ENCODE peak calls at places on chromosomes 11 and 22, in nine cellular contexts. One of them, this sample, is unnamed. For H3K4me1, the result is how much of the 10 kb centered on the place peaks cover.

GRCh38 chr11:66649903-66650302 is 11.4 kb downstream of the RBM4 start:
- DNase-seq in aorta: no peak
- DNase-seq in ovary: no peak
- DNase-seq in body of pancreas: no peak
- DNase-seq in CD8-positive, alpha-beta memory T cell: no peak
- DNase-seq in A549: no peak
- DNase-seq in endothelial cell of umbilical vein: no peak
- DNase-seq in lower lobe of right lung: no peak
- DNase-seq in OCI-LY7: no peak
- DNase-seq in this sample: no peak

GRCh38 chr22:23183107-23183698 is 2.9 kb downstream of the BCR start:
- DNase-seq in aorta: peak
- DNase-seq in ovary: peak
- DNase-seq in body of pancreas: peak
- DNase-seq in CD8-positive, alpha-beta memory T cell: no peak
- DNase-seq in A549: no peak
- DNase-seq in endothelial cell of umbilical vein: peak
- DNase-seq in lower lobe of right lung: peak
- DNase-seq in OCI-LY7: peak
- DNase-seq in this sample: peak

GRCh38 chr11:1480191-1480554 is 6.4 kb downstream of the MOB2 start:
- DNase-seq in aorta: peak
- DNase-seq in ovary: peak
- DNase-seq in body of pancreas: peak
- DNase-seq in CD8-positive, alpha-beta memory T cell: no peak
- DNase-seq in A549: no peak
- DNase-seq in endothelial cell of umbilical vein: no peak
- DNase-seq in lower lobe of right lung: peak
- DNase-seq in OCI-LY7: no peak
- DNase-seq in this sample: no peak

GRCh38 chr22:41256898-41257260 is 16.1 kb upstream of the CHADL start:
- DNase-seq in aorta: no peak
- DNase-seq in ovary: no peak
- DNase-seq in body of pancreas: no peak
- DNase-seq in CD8-positive, alpha-beta memory T cell: no peak
- DNase-seq in A549: no peak
- DNase-seq in endothelial cell of umbilical vein: peak
- DNase-seq in lower lobe of right lung: no peak
- DNase-seq in OCI-LY7: no peak
- DNase-seq in this sample: no peak

GRCh38 chr22:19510919-19511341 is 13.3 kb downstream of the CLDN5 start:
- DNase-seq in aorta: no peak
- DNase-seq in ovary: no peak
- DNase-seq in body of pancreas: no peak
- DNase-seq in CD8-positive, alpha-beta memory T cell: no peak
- DNase-seq in A549: no peak
- DNase-seq in endothelial cell of umbilical vein: no peak
- DNase-seq in lower lobe of right lung: no peak
- DNase-seq in OCI-LY7: no peak
- DNase-seq in this sample: no peak

GRCh38 chr11:118226294-118226693 is 1.5 kb upstream of the JAML start:
- DNase-seq in aorta: peak
- DNase-seq in ovary: no peak
- DNase-seq in body of pancreas: no peak
- DNase-seq in CD8-positive, alpha-beta memory T cell: no peak
- DNase-seq in A549: no peak
- DNase-seq in endothelial cell of umbilical vein: peak
- DNase-seq in lower lobe of right lung: peak
- DNase-seq in OCI-LY7: no peak
- DNase-seq in this sample: peak

GRCh38 chr11:57375490-57375889 is 5.5 kb downstream of the PRG3 start:
- DNase-seq in aorta: no peak
- DNase-seq in ovary: no peak
- DNase-seq in body of pancreas: no peak
- DNase-seq in CD8-positive, alpha-beta memory T cell: no peak
- DNase-seq in A549: no peak
- DNase-seq in endothelial cell of umbilical vein: no peak
- DNase-seq in lower lobe of right lung: no peak
- DNase-seq in OCI-LY7: no peak
- DNase-seq in this sample: no peak

GRCh38 chr11:92296138-92296515 is 71.5 kb downstream of the FAT3 start:
- DNase-seq in aorta: no peak
- DNase-seq in ovary: no peak
- DNase-seq in body of pancreas: no peak
- DNase-seq in CD8-positive, alpha-beta memory T cell: no peak
- DNase-seq in A549: no peak
- DNase-seq in endothelial cell of umbilical vein: no peak
- DNase-seq in lower lobe of right lung: no peak
- DNase-seq in OCI-LY7: no peak
- DNase-seq in this sample: no peak

GRCh38 chr11:108559340-108559739 is 34.2 kb downstream of the EXPH5 start:
- DNase-seq in aorta: no peak
- DNase-seq in ovary: no peak
- DNase-seq in body of pancreas: no peak
- DNase-seq in CD8-positive, alpha-beta memory T cell: no peak
- DNase-seq in A549: no peak
- DNase-seq in endothelial cell of umbilical vein: no peak
- DNase-seq in lower lobe of right lung: no peak
- DNase-seq in OCI-LY7: no peak
- DNase-seq in this sample: no peak

GRCh38 chr11:33920838-33921613 is 29.1 kb upstream of the LMO2 start:
- DNase-seq in aorta: no peak
- DNase-seq in ovary: no peak
- DNase-seq in body of pancreas: no peak
- DNase-seq in CD8-positive, alpha-beta memory T cell: no peak
- DNase-seq in A549: no peak
- DNase-seq in endothelial cell of umbilical vein: no peak
- DNase-seq in lower lobe of right lung: no peak
- DNase-seq in OCI-LY7: peak
- DNase-seq in this sample: no peak

GRCh38 chr22:44403930-44404329 is 91.2 kb upstream of the SHISAL1 start:
- DNase-seq in aorta: peak
- DNase-seq in ovary: peak
- DNase-seq in body of pancreas: no peak
- DNase-seq in CD8-positive, alpha-beta memory T cell: no peak
- DNase-seq in A549: no peak
- DNase-seq in endothelial cell of umbilical vein: no peak
- DNase-seq in lower lobe of right lung: no peak
- DNase-seq in OCI-LY7: no peak
- DNase-seq in this sample: no peak

GRCh38 chr22:49964136-49964492 is 3.5 kb downstream of the PIM3 start:
- DNase-seq in aorta: peak
- DNase-seq in ovary: no peak
- DNase-seq in body of pancreas: no peak
- DNase-seq in CD8-positive, alpha-beta memory T cell: no peak
- DNase-seq in A549: no peak
- DNase-seq in endothelial cell of umbilical vein: no peak
- DNase-seq in lower lobe of right lung: peak
- DNase-seq in OCI-LY7: no peak
- DNase-seq in this sample: peak

GRCh38 chr22:49966041-49966715 is 5.6 kb downstream of the PIM3 start:
- DNase-seq in aorta: no peak
- DNase-seq in ovary: peak
- DNase-seq in body of pancreas: no peak
- DNase-seq in CD8-positive, alpha-beta memory T cell: no peak
- DNase-seq in A549: no peak
- DNase-seq in endothelial cell of umbilical vein: no peak
- DNase-seq in lower lobe of right lung: no peak
- DNase-seq in OCI-LY7: no peak
- DNase-seq in this sample: no peak

GRCh38 chr22:49963647-49964026 is 3.1 kb downstream of the PIM3 start:
- DNase-seq in aorta: peak
- DNase-seq in ovary: no peak
- DNase-seq in body of pancreas: peak
- DNase-seq in CD8-positive, alpha-beta memory T cell: no peak
- DNase-seq in A549: no peak
- DNase-seq in endothelial cell of umbilical vein: no peak
- DNase-seq in lower lobe of right lung: peak
- DNase-seq in OCI-LY7: no peak
- DNase-seq in this sample: peak

GRCh38 chr22:49965291-49966040 is 4.9 kb downstream of the PIM3 start:
- DNase-seq in aorta: peak
- DNase-seq in ovary: peak
- DNase-seq in body of pancreas: peak
- DNase-seq in CD8-positive, alpha-beta memory T cell: no peak
- DNase-seq in A549: no peak
- DNase-seq in endothelial cell of umbilical vein: no peak
- DNase-seq in lower lobe of right lung: peak
- DNase-seq in OCI-LY7: no peak
- DNase-seq in this sample: peak

DNA sequence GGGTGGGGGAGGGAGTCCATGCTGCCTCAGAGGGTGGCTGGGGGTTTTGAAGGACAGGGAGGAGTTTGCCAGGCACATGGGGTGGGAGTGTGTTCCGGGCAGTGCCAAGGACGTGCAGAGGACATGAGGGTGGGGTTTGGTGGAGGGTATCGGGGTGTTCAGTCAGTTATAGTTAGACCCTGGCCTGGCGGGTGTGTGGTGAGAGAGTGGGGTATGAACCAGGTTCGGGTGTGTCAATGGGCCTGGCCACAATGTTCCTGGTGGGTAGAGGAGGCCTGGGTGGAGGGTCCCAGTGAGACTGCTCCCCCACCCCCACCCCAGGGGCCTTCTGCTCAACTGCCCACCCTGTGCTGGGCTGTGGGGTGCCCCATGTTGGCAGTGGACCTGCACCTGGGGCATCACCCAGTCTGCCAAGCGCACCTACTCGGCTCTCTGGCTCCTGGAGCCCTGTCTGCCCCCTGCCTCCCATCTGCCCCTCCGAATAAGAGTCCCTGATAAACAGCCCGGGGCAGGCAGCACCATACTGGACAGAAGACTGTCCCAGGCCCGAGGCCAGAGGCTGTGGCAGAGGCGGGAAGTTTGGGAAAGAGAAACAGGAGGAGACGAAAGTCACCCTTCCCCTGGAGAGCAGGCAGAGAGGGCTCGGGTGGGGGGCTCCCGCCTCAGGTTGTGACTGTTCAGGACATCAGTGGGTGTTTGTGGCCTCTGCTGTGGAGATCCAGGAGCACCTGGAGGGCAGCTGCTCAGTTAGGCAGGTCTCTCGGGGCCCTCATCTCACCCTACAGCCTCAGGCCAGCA is 4.1 kb downstream of the PIM3 start:
- DNase-seq in aorta: no peak
- DNase-seq in ovary: peak
- DNase-seq in body of pancreas: no peak
- DNase-seq in CD8-positive, alpha-beta memory T cell: no peak
- DNase-seq in A549: no peak
- DNase-seq in endothelial cell of umbilical vein: no peak
- DNase-seq in lower lobe of right lung: peak
- DNase-seq in OCI-LY7: no peak
- DNase-seq in this sample: peak
- H3K4me3 ChIP-seq in aorta: no peak
- H3K4me3 ChIP-seq in ovary: no peak
- H3K4me3 ChIP-seq in body of pancreas: no peak
- H3K4me3 ChIP-seq in CD8-positive, alpha-beta memory T cell: no peak
- H3K4me3 ChIP-seq in A549: no peak
- H3K4me3 ChIP-seq in endothelial cell of umbilical vein: peak
- H3K4me3 ChIP-seq in lower lobe of right lung: peak
- H3K4me3 ChIP-seq in OCI-LY7: no peak
- H3K4me3 ChIP-seq in this sample: no peak

GRCh38 chr11:11311169-11311568 is 41.9 kb downstream of the CSNK2A3 start:
- DNase-seq in aorta: no peak
- DNase-seq in ovary: no peak
- DNase-seq in body of pancreas: no peak
- DNase-seq in CD8-positive, alpha-beta memory T cell: no peak
- DNase-seq in A549: no peak
- DNase-seq in endothelial cell of umbilical vein: no peak
- DNase-seq in lower lobe of right lung: no peak
- DNase-seq in OCI-LY7: peak
- DNase-seq in this sample: peak
- H3K4me1 ChIP-seq in aorta: under half
- H3K4me1 ChIP-seq in ovary: under half
- H3K4me1 ChIP-seq in body of pancreas: under half
- H3K4me1 ChIP-seq in CD8-positive, alpha-beta memory T cell: under half
- H3K4me1 ChIP-seq in A549: under half
- H3K4me1 ChIP-seq in endothelial cell of umbilical vein: under half
- H3K4me1 ChIP-seq in lower lobe of right lung: under half
- H3K4me1 ChIP-seq in OCI-LY7: under half
- H3K4me1 ChIP-seq in this sample: under half

GRCh38 chr22:46041642-46042041 is 64.7 kb upstream of the WNT7B start:
- DNase-seq in aorta: no peak
- DNase-seq in ovary: no peak
- DNase-seq in body of pancreas: peak
- DNase-seq in CD8-positive, alpha-beta memory T cell: no peak
- DNase-seq in A549: no peak
- DNase-seq in endothelial cell of umbilical vein: no peak
- DNase-seq in lower lobe of right lung: peak
- DNase-seq in OCI-LY7: no peak
- DNase-seq in this sample: peak

GRCh38 chr22:46042786-46043185 is 65.8 kb upstream of the WNT7B start:
- DNase-seq in aorta: no peak
- DNase-seq in ovary: peak
- DNase-seq in body of pancreas: no peak
- DNase-seq in CD8-positive, alpha-beta memory T cell: no peak
- DNase-seq in A549: no peak
- DNase-seq in endothelial cell of umbilical vein: no peak
- DNase-seq in lower lobe of right lung: peak
- DNase-seq in OCI-LY7: no peak
- DNase-seq in this sample: peak

GRCh38 chr22:46044718-46045458 is 67.9 kb upstream of the WNT7B start:
- DNase-seq in aorta: peak
- DNase-seq in ovary: peak
- DNase-seq in body of pancreas: peak
- DNase-seq in CD8-positive, alpha-beta memory T cell: peak
- DNase-seq in A549: no peak
- DNase-seq in endothelial cell of umbilical vein: no peak
- DNase-seq in lower lobe of right lung: peak
- DNase-seq in OCI-LY7: no peak
- DNase-seq in this sample: no peak

GRCh38 chr22:46043816-46044717 is 67.1 kb upstream of the WNT7B start:
- DNase-seq in aorta: peak
- DNase-seq in ovary: peak
- DNase-seq in body of pancreas: peak
- DNase-seq in CD8-positive, alpha-beta memory T cell: no peak
- DNase-seq in A549: no peak
- DNase-seq in endothelial cell of umbilical vein: peak
- DNase-seq in lower lobe of right lung: peak
- DNase-seq in OCI-LY7: peak
- DNase-seq in this sample: no peak

DNA sequence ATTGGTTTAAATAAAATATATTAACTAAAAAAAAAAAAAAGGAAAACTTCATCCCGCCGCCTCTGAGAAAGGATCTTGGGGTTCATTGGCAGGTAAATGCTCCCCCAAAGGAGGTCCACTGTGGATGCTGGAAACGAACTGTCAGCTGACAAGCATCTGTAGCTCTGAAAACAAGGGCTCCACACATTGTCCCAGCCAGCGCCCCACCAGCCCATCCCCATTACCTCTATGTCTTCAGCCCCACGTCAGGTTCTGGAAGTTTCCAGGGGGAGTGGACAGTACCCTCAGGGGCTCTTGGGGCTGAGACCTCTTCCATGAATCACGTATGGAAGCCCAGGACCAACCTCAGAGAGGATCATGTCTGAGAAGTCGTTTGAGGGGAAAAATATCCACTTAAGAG is 66.4 kb upstream of the WNT7B start:
- DNase-seq in aorta: peak
- DNase-seq in ovary: peak
- DNase-seq in body of pancreas: no peak
- DNase-seq in CD8-positive, alpha-beta memory T cell: no peak
- DNase-seq in A549: no peak
- DNase-seq in endothelial cell of umbilical vein: no peak
- DNase-seq in lower lobe of right lung: peak
- DNase-seq in OCI-LY7: no peak
- DNase-seq in this sample: peak
- H3K4me3 ChIP-seq in aorta: no peak
- H3K4me3 ChIP-seq in ovary: peak
- H3K4me3 ChIP-seq in body of pancreas: no peak
- H3K4me3 ChIP-seq in CD8-positive, alpha-beta memory T cell: no peak
- H3K4me3 ChIP-seq in A549: no peak
- H3K4me3 ChIP-seq in endothelial cell of umbilical vein: no peak
- H3K4me3 ChIP-seq in lower lobe of right lung: peak
- H3K4me3 ChIP-seq in OCI-LY7: no peak
- H3K4me3 ChIP-seq in this sample: no peak

GRCh38 chr11:61107888-61108287 is 5.6 kb downstream of the CD5 start:
- DNase-seq in aorta: no peak
- DNase-seq in ovary: no peak
- DNase-seq in body of pancreas: no peak
- DNase-seq in CD8-positive, alpha-beta memory T cell: no peak
- DNase-seq in A549: no peak
- DNase-seq in endothelial cell of umbilical vein: no peak
- DNase-seq in lower lobe of right lung: no peak
- DNase-seq in OCI-LY7: no peak
- DNase-seq in this sample: no peak
- H3K4me1 ChIP-seq in aorta: under half
- H3K4me1 ChIP-seq in ovary: under half
- H3K4me1 ChIP-seq in body of pancreas: under half
- H3K4me1 ChIP-seq in CD8-positive, alpha-beta memory T cell: half or more
- H3K4me1 ChIP-seq in A549: under half
- H3K4me1 ChIP-seq in endothelial cell of umbilical vein: under half
- H3K4me1 ChIP-seq in lower lobe of right lung: under half
- H3K4me1 ChIP-seq in OCI-LY7: under half
- H3K4me1 ChIP-seq in this sample: under half

This sample was measured in adrenal gland.